ENCODE peak calls at places on chromosomes 3 and 15, in ten cellular contexts. X is CD4-positive, alpha-beta T cell; W is CD14-positive monocyte; L is IMR-90; T is colonic mucosa; K is retinal pigment epithelial cell; P is brain microvascular endothelial cell; Z is neural progenitor cell; C is GM10248; N is cardiac fibroblast. V is an unnamed sample.

GRCh38 chr15:53695365-53695764 is 64.1 kb downstream of the WDR72 start:
- DNase-seq in X (no peak), W (no peak), L (no peak), T (no peak), K (no peak), P (no peak), Z (no peak), C (no peak), N (no peak), V (no peak)

GRCh38 chr3:197003461-197004385 is 25.9 kb downstream of the MELTF start:
- DNase-seq in X (peak), W (peak), L (no peak), T (peak), K (no peak), P (no peak), Z (peak), C (no peak), N (no peak), V (no peak)

GRCh38 chr15:64333986-64334385 is 22.0 kb downstream of the CSNK1G1 start:
- DNase-seq in X (no peak), W (no peak), L (peak), T (no peak), K (no peak), P (no peak), Z (no peak), C (no peak), N (peak), V (no peak)

GRCh38 chr15:47588968-47589367 is 128.3 kb upstream of the SEMA6D start:
- DNase-seq in X (no peak), W (no peak), L (no peak), T (no peak), K (no peak), P (no peak), Z (no peak), C (no peak), N (no peak), V (no peak)

GRCh38 chr3:197253243-197253947 is 45.0 kb downstream of the DLG1 start:
- DNase-seq in X (no peak), W (no peak), L (no peak), T (no peak), K (no peak), P (no peak), Z (no peak), C (no peak), N (no peak), V (no peak)

GRCh38 chr3:66021731-66022131 is 17.0 kb downstream of the MAGI1 start:
- DNase-seq in X (no peak), W (no peak), L (no peak), T (no peak), K (peak), P (no peak), Z (no peak), C (no peak), N (no peak), V (peak)

GRCh38 chr3:155325263-155325835 is 31.9 kb upstream of the STRIT1 start:
- DNase-seq in X (no peak), W (no peak), L (no peak), T (no peak), K (no peak), P (no peak), Z (no peak), C (no peak), N (no peak), V (no peak)

GRCh38 chr15:86915811-86916331 is 836.2 kb downstream of the AGBL1 start:
- DNase-seq in X (no peak), W (no peak), L (peak), T (no peak), K (peak), P (peak), Z (peak), C (no peak), N (peak), V (peak)

GRCh38 chr3:114364806-114365205 is 71.0 kb downstream of the TIGIT start:
- DNase-seq in X (no peak), W (no peak), L (no peak), T (no peak), K (no peak), P (no peak), Z (peak), C (no peak), N (no peak), V (no peak)

GRCh38 chr3:101725890-101726275 is 1.5 kb downstream of the CEP97 start:
- DNase-seq in X (no peak), W (no peak), L (no peak), T (no peak), K (no peak), P (no peak), Z (no peak), C (no peak), N (no peak), V (no peak)

DNA sequence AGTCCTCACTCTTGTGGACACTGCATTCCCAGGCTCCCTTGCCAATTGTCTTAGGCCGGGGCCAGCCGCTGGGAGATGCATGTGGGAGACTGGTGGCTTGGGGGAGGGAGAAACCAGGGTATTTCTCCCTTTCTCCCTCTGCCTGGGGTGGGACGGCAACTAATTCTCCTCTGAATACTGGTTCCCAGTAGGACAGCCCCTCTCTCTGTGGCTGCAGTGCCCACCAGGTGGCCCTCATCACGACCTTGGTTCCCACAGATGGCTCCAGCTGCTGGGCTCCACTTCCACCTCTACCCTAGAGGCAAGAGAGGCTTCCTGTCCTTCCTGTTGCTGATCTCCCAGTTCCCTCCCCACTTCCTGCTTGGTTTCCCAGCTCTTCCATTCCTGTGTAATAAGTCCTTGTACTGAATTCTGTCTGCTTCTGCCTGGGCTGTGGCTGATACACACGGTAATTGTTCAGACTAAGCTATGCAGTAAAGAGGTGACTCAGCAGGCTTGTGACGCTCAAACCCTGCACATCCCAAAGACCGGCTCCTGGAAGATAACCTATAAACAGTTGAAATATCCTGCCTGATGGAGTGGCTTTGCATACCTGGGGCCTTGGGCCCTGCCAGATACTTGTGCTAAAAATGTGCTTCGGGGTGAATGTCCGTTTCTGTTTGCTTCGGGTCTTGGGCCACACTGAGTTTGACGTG is 20.4 kb upstream of the COPG1 start:
- DNase-seq in X (no peak), W (no peak), L (peak), T (no peak), K (peak), P (peak), Z (no peak), C (no peak), N (peak), V (no peak)
- TF ChIP-seq CTCF in X (no peak), W (no peak), L (peak), T (no peak), K (peak), P (peak), Z (peak), C (no peak), N (no peak), V (no peak)

DNA sequence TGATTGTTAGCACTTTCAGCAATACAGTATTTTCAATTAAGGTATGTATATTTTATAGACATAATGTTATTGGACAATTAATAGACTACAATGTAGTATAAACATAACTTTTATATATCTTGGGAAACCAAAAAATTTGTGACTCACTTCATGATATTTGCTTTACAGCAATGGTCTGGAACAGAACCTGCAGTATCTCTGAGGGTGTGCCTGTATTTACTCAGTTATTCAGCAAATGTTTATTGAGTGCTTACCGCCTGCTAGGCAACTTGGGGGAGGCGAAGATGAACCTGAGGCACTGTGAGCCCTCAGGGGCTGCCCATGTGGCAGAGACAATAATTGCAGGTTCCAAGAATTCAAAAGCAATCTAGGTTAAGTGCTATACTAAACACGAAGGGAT is 144.8 kb downstream of the GABRB3 start:
- DNase-seq in X (no peak), W (no peak), L (no peak), T (no peak), K (no peak), P (no peak), Z (no peak), C (no peak), N (no peak), V (no peak)
- TF ChIP-seq CTCF in X (no peak), W (no peak), L (no peak), T (no peak), K (no peak), P (no peak), Z (no peak), C (no peak), N (no peak), V (no peak)

GRCh38 chr3:73635254-73635653 is 10.5 kb upstream of the PDZRN3 start:
- DNase-seq in X (no peak), W (no peak), L (peak), T (no peak), K (no peak), P (no peak), Z (no peak), C (no peak), N (no peak), V (no peak)

GRCh38 chr3:73637042-73637441 is 12.3 kb upstream of the PDZRN3 start:
- DNase-seq in X (no peak), W (no peak), L (peak), T (no peak), K (no peak), P (no peak), Z (no peak), C (no peak), N (no peak), V (no peak)

DNA sequence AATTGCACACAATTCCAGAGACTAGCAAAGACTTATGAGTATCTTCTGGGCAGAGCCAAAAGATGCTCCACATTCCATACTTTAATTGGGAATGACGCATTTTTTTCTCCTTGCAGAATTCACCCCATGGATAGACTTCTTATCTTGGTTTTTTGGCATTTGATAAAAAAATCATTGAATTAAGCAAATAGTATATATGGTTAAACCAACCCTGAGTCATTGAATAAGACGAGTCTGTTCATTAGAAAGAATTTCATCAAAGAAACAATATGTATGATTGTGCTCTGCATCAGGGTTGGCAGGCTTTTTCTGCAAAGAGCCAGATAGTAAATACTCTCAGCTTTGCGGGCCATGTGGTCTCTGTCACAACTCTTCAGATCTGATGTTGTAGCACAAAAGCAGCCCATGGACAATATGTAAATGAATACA is 9.2 kb upstream of the PDZRN3 start:
- DNase-seq in X (no peak), W (no peak), L (peak), T (no peak), K (no peak), P (no peak), Z (no peak), C (no peak), N (peak), V (no peak)
- TF ChIP-seq CTCF in X (no peak), W (no peak), L (no peak), T (no peak), K (no peak), P (no peak), Z (no peak), C (no peak), N (no peak), V (no peak)

GRCh38 chr15:91849749-91850161 is 3.8 kb upstream of the SLCO3A1 start:
- DNase-seq in X (no peak), W (no peak), L (peak), T (no peak), K (no peak), P (peak), Z (peak), C (no peak), N (peak), V (no peak)
- TF ChIP-seq CTCF in X (peak), W (peak), L (peak), T (peak), K (peak), P (peak), Z (peak), C (no peak), N (peak), V (peak)

DNA sequence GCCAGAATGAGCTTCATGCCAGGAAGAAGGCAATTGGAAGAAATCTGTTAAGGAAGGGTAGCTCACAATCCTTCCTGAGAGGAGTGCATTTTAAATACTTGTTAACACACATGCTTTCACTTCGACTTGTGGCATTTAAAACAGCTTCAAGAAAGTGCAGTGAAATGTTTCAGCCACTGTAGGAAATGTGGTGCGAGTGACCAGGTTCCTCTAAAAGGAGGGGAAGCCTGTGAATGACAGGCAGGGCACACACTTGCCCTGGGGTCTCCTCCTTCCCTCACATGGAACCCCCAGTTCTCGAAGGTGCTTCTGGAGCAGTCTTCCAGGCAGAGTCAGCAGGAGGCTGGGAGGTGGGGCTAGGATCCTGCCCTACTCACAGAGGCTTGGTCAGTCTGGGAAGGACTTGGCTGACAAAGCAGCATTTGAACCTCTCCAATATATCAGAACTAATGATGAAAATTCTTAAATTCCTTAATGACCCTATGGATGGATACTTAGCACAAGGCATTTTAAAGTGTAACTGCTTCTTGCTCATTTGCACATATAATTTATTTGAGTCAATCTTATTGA is 358.6 kb downstream of the CHST2 start:
- DNase-seq in X (no peak), W (no peak), L (no peak), T (peak), K (no peak), P (no peak), Z (no peak), C (no peak), N (no peak), V (no peak)
- TF ChIP-seq CTCF in X (no peak), W (no peak), L (no peak), T (no peak), K (no peak), P (no peak), Z (no peak), C (no peak), N (no peak), V (no peak)

DNA sequence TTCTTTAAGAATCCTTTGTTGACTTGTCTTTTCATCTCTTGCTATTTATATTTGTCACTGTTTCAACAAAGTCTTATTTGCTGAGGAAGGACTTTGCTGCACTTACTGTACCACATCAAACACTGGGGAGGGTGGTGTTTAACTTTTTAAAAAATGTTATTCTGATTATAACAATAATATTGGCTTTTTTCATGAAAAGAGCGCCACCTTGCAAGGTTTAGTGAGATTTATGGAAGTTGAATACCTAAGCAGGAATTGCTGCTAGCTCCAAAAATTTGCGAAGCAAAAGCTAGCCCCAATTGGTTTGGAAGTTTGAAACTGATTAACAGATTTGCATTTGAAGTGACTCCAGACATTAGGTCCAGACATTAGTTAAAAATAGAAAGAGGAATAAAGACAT is 6.7 kb downstream of the ZIC1 start:
- DNase-seq in X (no peak), W (no peak), L (no peak), T (no peak), K (no peak), P (peak), Z (peak), C (no peak), N (no peak), V (no peak)
- TF ChIP-seq CTCF in X (no peak), W (no peak), L (no peak), T (no peak), K (peak), P (peak), Z (peak), C (no peak), N (no peak), V (no peak)

DNA sequence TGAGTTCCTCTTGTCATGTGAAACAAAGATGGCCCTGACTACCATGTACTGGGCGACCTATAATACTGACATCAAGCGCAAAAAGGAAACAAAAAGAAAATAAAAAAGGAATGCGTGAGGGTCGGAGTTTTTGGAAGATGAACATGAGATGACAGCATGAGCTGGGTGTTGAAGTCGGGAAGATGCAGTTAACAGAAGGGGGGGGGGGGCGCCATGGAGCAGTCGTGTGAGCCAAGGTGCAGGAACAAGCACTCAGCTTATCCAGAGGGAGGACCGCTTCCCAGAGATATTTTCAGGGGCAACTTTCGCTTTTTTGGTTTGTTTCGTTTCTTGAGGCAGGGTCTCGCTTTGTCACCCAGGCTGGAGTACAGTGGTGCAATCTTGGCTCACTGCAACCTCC is 110.2 kb downstream of the RORA start:
- DNase-seq in X (no peak), W (no peak), L (no peak), T (no peak), K (no peak), P (no peak), Z (peak), C (no peak), N (no peak), V (no peak)
- TF ChIP-seq CTCF in X (no peak), W (no peak), L (peak), T (no peak), K (peak), P (peak), Z (peak), C (no peak), N (no peak), V (no peak)

GRCh38 chr3:185534511-185534910 is 17.9 kb downstream of the LIPH start:
- DNase-seq in X (no peak), W (no peak), L (peak), T (no peak), K (no peak), P (no peak), Z (no peak), C (no peak), N (peak), V (no peak)
- TF ChIP-seq CTCF in X (no peak), W (no peak), L (no peak), T (no peak), K (no peak), P (no peak), Z (no peak), C (no peak), N (no peak), V (no peak)

GRCh38 chr15:91975241-91975978 is 121.9 kb downstream of the SLCO3A1 start:
- DNase-seq in X (no peak), W (no peak), L (no peak), T (no peak), K (no peak), P (no peak), Z (no peak), C (no peak), N (no peak), V (peak)
- TF ChIP-seq CTCF in X (no peak), W (no peak), L (no peak), T (no peak), K (no peak), P (no peak), Z (no peak), C (no peak), N (no peak), V (no peak)

V was measured in Calu3.